ENCODE peak calls at places on chromosomes 3 and 15, in eight cellular contexts. U, G, F, C, Q, J, Z and R are unnamed samples. For H3K4me1 and H3K9me3, the result is how much of the 10 kb centered on the place peaks cover.

GRCh38 chr3:124557433-124558232 is 172.6 kb upstream of the UMPS start:
- DNase-seq in U (no peak), G (no peak), F (peak), C (peak), Q (no peak), J (no peak), Z (no peak), R (peak)

GRCh38 chr3:99909714-99910508 is 92.2 kb downstream of the CMSS1 start:
- DNase-seq in U (no peak), G (no peak), F (no peak), C (no peak), Q (no peak), J (no peak), Z (no peak), R (no peak)

GRCh38 chr15:45795487-45796069 is 160.7 kb downstream of the SQOR start:
- DNase-seq in U (no peak), G (no peak), F (peak), C (peak), Q (no peak), J (no peak), Z (no peak), R (peak)

GRCh38 chr3:115418583-115418982 is 204.7 kb upstream of the GAP43 start:
- DNase-seq in U (no peak), G (no peak), F (no peak), C (no peak), Q (no peak), J (no peak), Z (no peak), R (no peak)

GRCh38 chr3:194675081-194675640 is 3.2 kb upstream of the LSG1 start:
- DNase-seq in U (no peak), G (no peak), F (no peak), C (no peak), Q (no peak), J (no peak), Z (no peak), R (no peak)

GRCh38 chr3:105722943-105723556 is 145.8 kb downstream of the CBLB start:
- DNase-seq in U (peak), G (no peak), F (no peak), C (no peak), Q (no peak), J (no peak), Z (no peak), R (no peak)

GRCh38 chr3:173747427-173747826 is 349.9 kb downstream of the NLGN1 start:
- DNase-seq in U (no peak), G (no peak), F (no peak), C (no peak), Q (no peak), J (no peak), Z (no peak), R (no peak)

GRCh38 chr3:23665741-23666140 is 140.0 kb upstream of the UBE2E1 start:
- DNase-seq in U (no peak), G (no peak), F (no peak), C (no peak), Q (no peak), J (no peak), Z (no peak), R (no peak)

GRCh38 chr15:99439524-99439835 is 126.3 kb upstream of the MEF2A start:
- DNase-seq in U (no peak), G (peak), F (peak), C (peak), Q (peak), J (no peak), Z (no peak), R (peak)

DNA sequence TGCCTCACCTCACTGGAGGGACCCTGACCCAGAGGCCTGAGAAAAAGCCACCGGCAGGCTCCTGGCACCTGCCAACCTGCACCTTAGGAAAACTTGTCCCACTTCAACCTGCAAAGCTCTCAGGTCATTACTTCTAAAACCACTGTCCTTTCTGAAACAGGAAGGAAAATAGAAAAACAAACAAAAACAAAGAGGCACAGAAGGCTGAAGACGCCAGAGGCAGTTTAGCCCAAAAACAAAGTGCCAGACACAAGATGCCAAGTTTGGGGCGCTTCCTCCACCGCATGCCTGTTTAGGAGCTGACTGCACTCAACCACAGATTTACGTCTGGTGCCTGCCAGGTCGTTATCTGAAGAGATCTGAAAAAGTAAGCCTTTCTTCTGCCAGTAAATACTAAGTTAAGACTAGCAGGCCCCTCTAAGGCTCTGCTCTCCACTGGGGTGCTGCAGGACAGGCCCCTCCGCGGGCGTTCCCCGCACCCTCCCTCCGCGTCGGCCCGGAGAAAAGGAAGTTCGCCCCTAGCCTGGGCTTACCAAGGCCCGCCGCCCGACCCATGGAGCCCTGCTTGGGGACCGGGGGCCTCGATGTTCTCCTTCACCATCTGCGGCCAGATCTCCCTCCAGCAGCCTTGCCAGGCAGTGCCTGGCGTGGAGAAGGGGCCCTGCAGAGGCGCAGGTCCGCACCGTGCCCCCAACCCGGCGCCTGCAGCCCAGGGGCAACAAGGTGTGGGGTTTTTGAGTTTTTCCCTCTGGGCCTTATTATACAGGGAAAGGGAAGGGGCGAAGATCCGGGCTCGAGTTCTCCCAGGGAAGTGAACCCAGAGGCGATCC is 1.3 kb downstream of the GOLGA8A start:
- DNase-seq in U (no peak), G (no peak), F (no peak), C (peak), Q (no peak), J (no peak), Z (peak), R (peak)
- H3K4me3 ChIP-seq in U (peak), G (peak), F (peak), C (peak), Q (peak), J (peak), Z (peak), R (peak)

GRCh38 chr3:52442409-52443267 is 2.3 kb downstream of the SEMA3G start:
- DNase-seq in U (no peak), G (no peak), F (no peak), C (no peak), Q (no peak), J (no peak), Z (peak), R (no peak)
- H3K4me1 ChIP-seq in U (under half), G (under half), F (under half), C (under half), Q (under half), J (under half), Z (under half), R (under half)

DNA sequence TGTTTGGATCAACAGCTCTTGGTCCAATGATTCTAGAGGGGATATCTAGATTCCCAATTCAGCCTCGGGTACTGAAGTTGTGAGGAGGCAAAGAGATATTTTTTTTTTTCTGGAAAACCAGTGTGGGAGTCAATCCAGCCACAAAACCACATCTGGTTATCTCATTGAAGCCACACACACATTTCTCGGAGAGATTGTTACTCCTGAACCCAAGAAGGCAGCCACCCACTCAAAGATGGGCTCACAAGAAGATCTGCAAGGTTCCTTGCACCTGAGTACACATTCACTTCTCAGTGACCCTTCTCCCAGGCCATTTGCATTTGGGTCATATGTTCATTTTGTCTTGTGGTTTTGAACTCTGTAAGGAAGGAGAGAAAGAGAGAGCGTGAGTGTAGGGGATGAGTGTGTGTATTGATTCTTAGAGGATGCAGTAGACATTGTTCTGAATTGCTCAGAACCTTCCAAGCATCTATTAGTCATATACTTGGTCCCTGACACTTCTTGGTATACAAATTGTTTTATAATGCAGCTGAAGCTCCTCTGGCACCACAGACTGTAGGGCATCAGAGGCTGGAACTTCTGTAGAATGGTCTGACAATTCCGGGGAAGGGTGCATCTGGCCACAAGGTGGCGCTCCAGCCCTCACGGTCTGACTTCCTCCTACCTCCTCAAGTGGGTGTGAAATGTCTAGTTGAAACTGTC is 39.3 kb upstream of the TRA2B start:
- DNase-seq in U (peak), G (peak), F (peak), C (peak), Q (peak), J (peak), Z (peak), R (peak)
- H3K9me3 ChIP-seq in U (under half), G (under half), F (under half), C (under half), Q (under half), J (under half), Z (under half), R (under half)

DNA sequence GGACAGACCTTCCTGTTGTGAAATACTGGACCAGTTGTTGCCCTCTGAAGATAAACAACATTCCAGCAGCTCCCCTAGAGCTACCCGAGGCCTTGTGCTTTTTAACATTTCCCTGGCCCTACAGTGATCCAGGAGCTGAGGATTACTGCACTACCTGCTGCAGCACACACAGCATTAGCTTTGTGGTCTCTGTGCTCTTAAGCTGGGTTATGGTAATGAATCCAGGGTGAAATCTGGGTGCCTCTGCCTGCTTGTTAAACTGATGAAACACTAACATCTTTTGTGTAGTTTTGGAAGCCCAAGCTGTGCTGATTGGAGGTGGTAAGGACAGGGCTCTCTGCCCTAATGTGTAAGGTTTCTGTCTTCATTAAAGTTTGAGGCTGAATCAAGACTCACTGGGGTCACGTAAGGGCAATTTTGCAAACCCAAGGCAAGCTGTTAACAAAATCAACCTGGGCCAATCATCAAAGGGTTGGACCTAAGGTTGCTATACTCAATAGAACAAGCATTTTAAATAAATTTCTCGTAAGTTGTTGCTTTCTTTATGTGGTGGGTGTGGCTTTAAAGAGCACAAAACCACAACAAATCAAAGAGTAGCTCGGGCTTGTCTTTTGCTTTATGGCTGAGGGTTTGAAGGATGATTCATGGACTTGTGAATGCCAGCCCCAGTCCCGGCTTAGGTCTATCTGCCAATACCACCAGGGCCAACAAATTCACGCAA is 183.9 kb downstream of the TPRG1 start:
- DNase-seq in U (no peak), G (no peak), F (no peak), C (peak), Q (no peak), J (no peak), Z (no peak), R (no peak)
- H3K4me3 ChIP-seq in U (no peak), G (no peak), F (no peak), C (no peak), Q (no peak), J (no peak), Z (no peak), R (no peak)

GRCh38 chr15:57159767-57160166 is 216.5 kb upstream of the CGNL1 start:
- DNase-seq in U (no peak), G (no peak), F (no peak), C (no peak), Q (no peak), J (no peak), Z (no peak), R (no peak)

GRCh38 chr15:57156210-57156887 is 220.0 kb upstream of the CGNL1 start:
- DNase-seq in U (no peak), G (no peak), F (no peak), C (no peak), Q (no peak), J (no peak), Z (no peak), R (no peak)

GRCh38 chr15:57160823-57161560 is 215.3 kb upstream of the CGNL1 start:
- DNase-seq in U (no peak), G (no peak), F (no peak), C (no peak), Q (no peak), J (no peak), Z (no peak), R (no peak)

GRCh38 chr15:57158589-57158988 is 217.7 kb upstream of the CGNL1 start:
- DNase-seq in U (no peak), G (no peak), F (no peak), C (no peak), Q (no peak), J (no peak), Z (no peak), R (no peak)

GRCh38 chr15:57158997-57159668 is 217.2 kb upstream of the CGNL1 start:
- DNase-seq in U (no peak), G (no peak), F (no peak), C (no peak), Q (no peak), J (no peak), Z (no peak), R (no peak)
- H3K4me1 ChIP-seq in U (under half), G (under half), F (under half), C (under half), Q (under half), J (under half), Z (under half), R (under half)

GRCh38 chr15:20348291-20348899 is 193.2 kb downstream of the GOLGA6L6 start:
- DNase-seq in U (no peak), G (no peak), F (no peak), C (no peak), Q (no peak), J (no peak), Z (no peak), R (no peak)

GRCh38 chr15:20352241-20353200 is 189.1 kb downstream of the GOLGA6L6 start:
- DNase-seq in U (no peak), G (no peak), F (no peak), C (no peak), Q (no peak), J (peak), Z (peak), R (peak)

GRCh38 chr15:20351448-20351961 is 190.1 kb downstream of the GOLGA6L6 start:
- DNase-seq in U (no peak), G (no peak), F (no peak), C (peak), Q (no peak), J (peak), Z (peak), R (no peak)

GRCh38 chr15:20348900-20349773 is 192.5 kb downstream of the GOLGA6L6 start:
- DNase-seq in U (no peak), G (no peak), F (no peak), C (peak), Q (no peak), J (peak), Z (peak), R (no peak)

DNA sequence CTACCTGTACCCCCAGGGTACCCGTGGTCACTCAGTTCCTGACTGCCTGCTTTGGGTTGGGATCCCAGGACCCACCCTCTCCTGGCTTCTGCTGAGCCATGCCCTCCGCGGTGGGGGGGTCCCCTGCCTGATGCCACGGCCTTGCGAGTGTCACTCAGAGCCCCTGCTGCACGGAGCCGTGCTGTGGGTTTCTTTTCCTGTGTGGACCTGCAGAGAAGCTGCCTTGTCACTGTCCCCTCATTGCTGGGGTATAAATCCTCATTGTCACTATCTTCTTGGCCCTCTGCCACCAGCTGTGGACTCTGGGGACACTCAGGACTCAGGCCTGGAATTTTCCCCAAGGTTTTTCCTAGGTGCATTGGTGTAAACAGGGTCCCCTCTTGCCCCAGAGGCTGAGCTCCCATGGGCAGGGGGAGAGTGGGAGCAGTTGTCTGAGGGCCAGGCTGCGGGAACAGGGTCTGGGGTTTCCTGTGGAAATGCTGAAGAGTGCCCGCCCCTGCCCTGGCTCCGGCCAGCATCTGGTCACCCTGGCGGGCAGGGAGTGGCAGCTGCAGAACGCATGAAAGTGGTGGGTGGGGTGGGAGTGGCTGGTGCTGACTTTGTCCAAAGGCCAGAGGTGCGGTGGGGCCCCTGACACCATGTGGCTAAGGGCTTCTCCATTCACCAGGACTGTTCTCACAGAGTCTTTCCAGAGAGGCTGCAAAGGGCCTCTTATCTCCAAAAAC is 191.7 kb downstream of the GOLGA6L6 start:
- DNase-seq in U (no peak), G (no peak), F (no peak), C (no peak), Q (peak), J (peak), Z (peak), R (no peak)
- H3K9me3 ChIP-seq in U (under half), G (under half), F (under half), C (half or more), Q (under half), J (under half), Z (under half), R (half or more)

GRCh38 chr15:89812126-89812846 is 2.4 kb downstream of the ANPEP start:
- DNase-seq in U (no peak), G (peak), F (peak), C (no peak), Q (peak), J (peak), Z (no peak), R (no peak)

GRCh38 chr15:89810837-89811236 is 3.8 kb downstream of the ANPEP start:
- DNase-seq in U (no peak), G (no peak), F (no peak), C (no peak), Q (no peak), J (peak), Z (peak), R (no peak)

GRCh38 chr15:89814112-89814742 is 425 bp downstream of the ANPEP start:
- DNase-seq in U (no peak), G (no peak), F (no peak), C (no peak), Q (no peak), J (peak), Z (peak), R (no peak)

GRCh38 chr15:89813381-89814111 is 1.1 kb downstream of the ANPEP start:
- DNase-seq in U (no peak), G (no peak), F (no peak), C (no peak), Q (no peak), J (no peak), Z (no peak), R (no peak)

GRCh38 chr15:89812847-89813320 is 1.8 kb downstream of the ANPEP start:
- DNase-seq in U (no peak), G (no peak), F (no peak), C (no peak), Q (no peak), J (no peak), Z (no peak), R (no peak)
- H3K4me3 ChIP-seq in U (no peak), G (no peak), F (no peak), C (no peak), Q (peak), J (peak), Z (no peak), R (no peak)

DNA sequence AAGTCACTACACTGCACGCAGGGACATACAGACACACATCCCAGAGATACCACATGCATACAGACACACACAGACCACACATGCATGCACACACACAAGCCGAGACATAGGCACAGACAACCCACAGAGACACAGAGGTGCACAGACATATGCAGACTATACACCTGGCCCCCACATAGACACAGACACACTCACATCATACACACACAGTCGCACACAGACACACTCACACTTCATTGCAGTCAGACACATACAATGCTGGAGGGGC is 1.2 kb upstream of the MGLL start:
- DNase-seq in U (no peak), G (no peak), F (no peak), C (no peak), Q (no peak), J (no peak), Z (no peak), R (no peak)
- H3K4me1 ChIP-seq in U (under half), G (under half), F (under half), C (under half), Q (under half), J (under half), Z (under half), R (under half)

DNA sequence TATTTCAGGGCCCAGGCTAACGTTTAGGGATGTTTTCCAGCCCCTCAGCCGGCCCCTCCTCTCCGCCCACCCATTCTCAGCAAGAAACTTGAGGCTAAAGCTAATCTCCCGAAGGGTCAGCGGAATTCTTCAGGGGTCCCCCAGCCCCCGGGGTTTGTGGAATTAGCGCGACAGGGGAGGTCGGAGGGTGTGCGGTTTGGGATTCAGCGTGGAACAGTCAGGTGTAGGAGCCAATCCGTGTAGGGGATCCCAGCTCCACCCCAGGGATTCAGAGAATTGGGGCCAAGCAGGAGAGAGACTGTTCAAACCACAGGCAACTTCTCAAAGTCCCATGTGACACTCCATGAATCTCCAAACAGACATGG is 1.7 kb downstream of the PTX3 start:
- DNase-seq in U (no peak), G (no peak), F (no peak), C (peak), Q (no peak), J (no peak), Z (no peak), R (no peak)
- H3K9me3 ChIP-seq in U (under half), G (under half), F (under half), C (under half), Q (under half), J (under half), Z (under half), R (under half)